ENCODE peak calls at places on chromosomes 1 and 21, in four cellular contexts. R, B, M and T are unnamed samples.

GRCh38 chr1:96643519-96643918 is 78.1 kb upstream of the PTBP2 start:
- DNase-seq in B (no peak), R (no peak), M (no peak), T (no peak)

GRCh38 chr1:81801032-81801833 is 499 bp downstream of the ADGRL2 start:
- DNase-seq in R (no peak), M (peak; percentile 59), B (peak; percentile 73), T (no peak)

GRCh38 chr1:89525169-89525855 is 683 bp downstream of the LRRC8B start:
- DNase-seq in M (peak; percentile 17), R (peak; percentile 61), B (peak; percentile 46), T (peak; percentile 35)

GRCh38 chr1:115757286-115757810 is 11.2 kb downstream of the CASQ2 start:
- DNase-seq in M (no peak), R (no peak), B (no peak), T (no peak)

GRCh38 chr1:245516178-245516829 is 361.5 kb downstream of the KIF26B start:
- DNase-seq in M (peak; percentile 22), R (peak; percentile 58), B (no peak), T (no peak)

GRCh38 chr21:36209626-36210171 is 53.1 kb downstream of the DOP1B start:
- DNase-seq in B (peak; percentile 56), R (peak; percentile 72), M (peak; percentile 71), T (no peak)

GRCh38 chr1:72288886-72289285 is 6.5 kb upstream of the NEGR1 start:
- DNase-seq in R (no peak), M (no peak), B (no peak), T (no peak)

GRCh38 chr21:32947736-32948135 is 78.0 kb upstream of the OLIG2 start:
- DNase-seq in R (no peak), B (no peak), M (no peak), T (no peak)

GRCh38 chr1:86933562-86934377 is 19.3 kb downstream of the HS2ST1 start:
- DNase-seq in M (peak; percentile 52), R (peak; percentile 53), B (no peak), T (no peak)

GRCh38 chr21:46095106-46095719 is 2.7 kb upstream of the COL6A2 start:
- DNase-seq in R (no peak), M (no peak), B (no peak), T (no peak)

GRCh38 chr1:19454265-19455198 is 30.8 kb downstream of the CAPZB start:
- DNase-seq in M (no peak), B (no peak), R (no peak), T (no peak)

GRCh38 chr1:161905269-161905884 is 118.3 kb downstream of the OLFML2B start:
- DNase-seq in B (peak; percentile 40), R (peak; percentile 40), M (peak; percentile 22), T (no peak)

GRCh38 chr1:147569587-147570241 is 28.4 kb downstream of the BCL9 start:
- DNase-seq in B (no peak), M (no peak), R (no peak), T (no peak)

GRCh38 chr1:171984850-171985485 is 143.7 kb downstream of the DNM3 start:
- DNase-seq in M (peak; percentile 40), B (peak; percentile 45), R (peak; percentile 23), T (no peak)

GRCh38 chr1:204177133-204177532 is 11.0 kb upstream of the REN start:
- DNase-seq in M (no peak), R (peak; percentile 82), B (no peak), T (no peak)

GRCh38 chr1:167469280-167469965 is 48.9 kb downstream of the CD247 start:
- DNase-seq in R (no peak), M (no peak), B (no peak), T (no peak)

GRCh38 chr1:211975152-211975941 is 60.0 kb downstream of the INTS7 start:
- DNase-seq in B (no peak), M (no peak), R (no peak), T (no peak)

GRCh38 chr1:151508721-151509292 is 2.4 kb upstream of the CGN start:
- DNase-seq in R (peak; percentile 26), M (no peak), B (no peak), T (no peak)
- TF ChIP-seq TARDBP in R (no peak), M (no peak), B (no peak), T (no peak)

DNA sequence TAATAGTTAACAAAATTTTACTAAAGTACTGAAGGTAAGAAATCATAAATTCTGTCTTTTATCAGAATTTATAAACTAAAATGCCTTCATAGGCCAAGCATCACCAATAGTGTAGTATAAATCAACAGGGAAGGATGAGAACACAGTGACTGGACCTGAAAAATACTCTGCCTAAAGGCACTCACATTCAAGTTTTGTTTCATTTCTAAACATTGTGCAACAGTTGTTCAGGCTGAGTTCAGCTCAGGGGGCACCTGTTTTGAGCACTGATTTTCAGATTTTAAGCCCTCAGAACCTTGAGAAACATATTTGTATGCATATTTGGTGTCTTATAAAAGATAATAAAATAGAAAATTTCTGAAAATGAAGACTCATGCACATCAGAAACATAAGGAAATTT is 12.4 kb downstream of the ACBD6 start:
- DNase-seq in B (no peak), M (no peak), R (no peak), T (no peak)
- TF ChIP-seq TARDBP in B (no peak), M (no peak), R (no peak), T (no peak)

GRCh38 chr1:196102826-196103225 is 505.4 kb downstream of the KCNT2 start:
- DNase-seq in R (no peak), M (no peak), B (no peak), T (no peak)

GRCh38 chr1:196105901-196106300 is 502.3 kb downstream of the KCNT2 start:
- DNase-seq in R (no peak), B (no peak), M (no peak), T (no peak)
- TF ChIP-seq TARDBP in R (no peak), B (no peak), M (no peak), T (no peak)

GRCh38 chr1:25623731-25624130 is 7.1 kb downstream of the MAN1C1 start:
- DNase-seq in M (no peak), R (no peak), B (no peak), T (no peak)

GRCh38 chr1:25624604-25625003 is 8.0 kb downstream of the MAN1C1 start:
- DNase-seq in R (no peak), M (no peak), B (no peak), T (no peak)

GRCh38 chr1:25622526-25622925 is 5.9 kb downstream of the MAN1C1 start:
- DNase-seq in R (no peak), B (no peak), M (no peak), T (no peak)

GRCh38 chr1:25623007-25623406 is 6.4 kb downstream of the MAN1C1 start:
- DNase-seq in M (no peak), B (no peak), R (no peak), T (no peak)

DNA sequence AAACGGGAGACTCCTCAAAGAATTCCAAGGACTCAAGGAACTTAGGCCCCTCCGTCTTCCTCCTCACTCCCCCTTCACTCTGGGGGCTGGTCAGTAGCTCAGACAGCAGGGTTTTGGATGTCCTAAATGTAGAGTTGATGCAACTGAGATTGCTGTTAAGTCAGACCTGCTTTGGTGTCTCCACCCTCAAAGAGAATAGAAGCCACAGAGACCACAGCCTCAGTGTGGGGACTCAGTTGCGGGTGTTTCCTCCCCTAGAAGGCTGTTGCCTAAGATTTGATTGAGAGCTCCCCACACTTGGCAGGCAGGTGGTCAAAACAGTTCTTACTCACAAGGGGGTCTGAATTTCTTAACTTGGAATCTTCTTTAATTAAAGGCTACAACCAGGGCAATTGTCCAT is 7.6 kb downstream of the MAN1C1 start:
- DNase-seq in M (no peak), R (no peak), B (no peak), T (no peak)
- TF ChIP-seq TARDBP in M (no peak), R (no peak), B (no peak), T (no peak)

DNA sequence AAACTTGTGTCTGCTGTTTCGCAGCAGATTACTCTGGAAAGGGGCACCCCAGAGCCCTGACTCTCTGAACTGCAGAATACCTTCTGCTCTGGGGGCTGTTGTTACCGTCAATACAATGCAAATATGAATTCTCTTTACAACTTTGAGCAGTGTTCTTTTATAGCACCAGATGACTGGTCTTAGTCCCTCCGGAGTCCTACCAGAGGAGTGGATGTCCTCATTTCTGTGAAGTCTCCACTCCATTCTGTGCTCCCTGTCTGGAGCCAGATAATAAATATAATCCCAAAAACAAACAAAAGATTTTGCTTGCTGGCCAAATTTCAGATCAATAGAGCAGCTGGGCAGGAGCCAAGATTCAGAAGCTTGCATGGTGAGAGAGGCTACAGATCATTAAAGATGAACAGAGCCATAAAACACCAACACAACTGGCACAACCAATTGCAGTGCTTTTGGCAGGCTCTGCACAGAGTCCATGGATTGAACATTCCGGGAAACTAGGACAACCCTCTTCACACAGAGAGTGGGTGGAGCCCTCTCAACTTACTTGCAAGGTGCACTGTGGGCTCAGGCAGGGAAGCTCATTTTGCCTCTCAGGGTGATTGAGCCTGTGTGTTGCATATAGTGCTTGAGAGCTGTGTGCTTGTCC is 231.5 kb upstream of the SNX7 start:
- DNase-seq in M (peak; percentile 3), B (peak; percentile 37), R (no peak), T (no peak)
- TF ChIP-seq TARDBP in M (no peak), B (no peak), R (no peak), T (no peak)

GRCh38 chr1:54850082-54850730 is 36.8 kb downstream of the DHCR24 start:
- DNase-seq in B (no peak), R (no peak), M (no peak), T (no peak)
- TF ChIP-seq TARDBP in B (no peak), R (no peak), M (no peak), T (no peak)

DNA sequence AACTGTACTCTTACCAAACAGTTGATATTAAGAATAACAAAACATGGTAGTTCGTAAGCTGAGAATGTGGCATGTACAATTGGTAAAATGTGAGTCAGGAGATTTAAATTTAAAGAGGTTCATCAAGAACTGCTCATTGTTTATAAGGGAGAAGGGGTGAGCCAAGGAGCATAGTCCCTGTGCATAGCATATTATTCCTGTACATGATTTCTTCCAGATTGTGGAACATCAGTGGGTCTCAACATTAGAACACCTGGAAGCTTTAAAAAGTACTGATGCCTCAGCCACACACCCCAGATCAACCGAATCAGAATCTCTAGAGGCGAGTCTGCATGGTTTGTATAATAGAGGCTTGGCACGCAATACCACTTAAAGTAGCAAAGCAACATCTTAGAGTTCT is 56.1 kb downstream of the KCTD3 start:
- DNase-seq in M (no peak), B (no peak), R (no peak), T (no peak)
- TF ChIP-seq TARDBP in M (no peak), B (no peak), R (no peak), T (no peak)

GRCh38 chr1:151970128-151970527 is 23.5 kb downstream of the S100A10 start:
- DNase-seq in M (no peak), B (no peak), R (no peak), T (no peak)

GRCh38 chr1:151966061-151966460 is 27.6 kb downstream of the S100A10 start:
- DNase-seq in R (no peak), M (no peak), B (no peak), T (no peak)

GRCh38 chr1:151970641-151971040 is 23.0 kb downstream of the S100A10 start:
- DNase-seq in B (no peak), M (no peak), R (peak; percentile 58), T (no peak)

GRCh38 chr1:151968058-151968457 is 25.6 kb downstream of the S100A10 start:
- DNase-seq in R (peak; percentile 68), M (peak; percentile 66), B (peak; percentile 67), T (no peak)

GRCh38 chr1:151968791-151969399 is 24.8 kb downstream of the S100A10 start:
- DNase-seq in R (no peak), B (no peak), M (no peak), T (no peak)
- TF ChIP-seq TARDBP in R (no peak), B (no peak), M (no peak), T (no peak)

GRCh38 chr1:193625255-193625654 is 438.8 kb upstream of the B3GALT2 start:
- DNase-seq in M (no peak), R (no peak), B (no peak), T (no peak)
- TF ChIP-seq TARDBP in M (no peak), R (no peak), B (no peak), T (no peak)